ENCODE peak calls at places on chromosomes 3 and 15, in five cellular contexts. X is A673; L is breast epithelium; Y is effector memory CD4-positive, alpha-beta T cell; D is psoas muscle. V is an unnamed sample. For H3K4me1, the result is how much of the 10 kb centered on the place peaks cover.

GRCh38 chr3:184337315-184337714 is at the start of gene FAM131A:
- DNase-seq in X (no peak), L (no peak), Y (no peak), D (peak), V (no peak)

GRCh38 chr3:83435173-83435572 is 1523.6 kb upstream of the CADM2 start:
- DNase-seq in X (no peak), L (no peak), Y (no peak), D (no peak), V (no peak)

GRCh38 chr3:127419140-127419539 is 131.3 kb upstream of the PRR20G start:
- DNase-seq in X (no peak), L (no peak), Y (no peak), D (no peak), V (no peak)

GRCh38 chr3:105222568-105223093 is 144.1 kb upstream of the ALCAM start:
- DNase-seq in X (no peak), L (no peak), Y (no peak), D (no peak), V (no peak)

GRCh38 chr3:59052803-59053411 is 3.1 kb upstream of the CFAP20DC start:
- DNase-seq in X (peak), L (no peak), Y (no peak), D (no peak), V (no peak)

GRCh38 chr3:108118038-108118727 is 27.4 kb upstream of the CD47 start:
- DNase-seq in X (no peak), L (no peak), Y (no peak), D (no peak), V (no peak)

GRCh38 chr15:83039206-83039605 is 27.8 kb upstream of the C15orf40 start:
- DNase-seq in X (no peak), L (no peak), Y (no peak), D (no peak), V (no peak)

GRCh38 chr3:123156276-123156995 is 45.3 kb upstream of the SEC22A start:
- DNase-seq in X (no peak), L (no peak), Y (no peak), D (no peak), V (no peak)

GRCh38 chr3:179624471-179624870 is 19.9 kb downstream of the NDUFB5 start:
- DNase-seq in X (no peak), L (no peak), Y (no peak), D (no peak), V (no peak)

GRCh38 chr3:15955968-15956367 is 158.2 kb upstream of the ANKRD28 start:
- DNase-seq in X (no peak), L (no peak), Y (no peak), D (no peak), V (no peak)

GRCh38 chr3:13120246-13120927 is 47.2 kb upstream of the IQSEC1 start:
- DNase-seq in X (no peak), L (no peak), Y (no peak), D (no peak), V (no peak)

GRCh38 chr15:48020166-48020565 is 100.6 kb upstream of the SLC24A5 start:
- DNase-seq in X (no peak), L (no peak), Y (no peak), D (no peak), V (no peak)

GRCh38 chr3:128698211-128699011 is 27.6 kb upstream of the RAB7A start:
- DNase-seq in X (peak), L (peak), Y (no peak), D (peak), V (peak)

GRCh38 chr3:198113219-198114053 is 153.4 kb downstream of the LMLN start:
- DNase-seq in X (no peak), L (no peak), Y (no peak), D (no peak), V (peak)

GRCh38 chr15:33433821-33434220 is 123.1 kb downstream of the RYR3 start:
- DNase-seq in X (no peak), L (no peak), Y (no peak), D (no peak), V (no peak)
- H3K4me1 ChIP-seq in X (under half), L (under half), Y (under half), D (under half), V (under half)

GRCh38 chr3:112127522-112128494 is 5.2 kb downstream of the GCSAM start:
- DNase-seq in X (no peak), L (no peak), Y (no peak), D (no peak), V (peak)

GRCh38 chr3:112128843-112129727 is 4.0 kb downstream of the GCSAM start:
- DNase-seq in X (no peak), L (no peak), Y (peak), D (no peak), V (peak)

GRCh38 chr3:112124901-112125607 is 8.0 kb downstream of the GCSAM start:
- DNase-seq in X (no peak), L (no peak), Y (no peak), D (no peak), V (no peak)

GRCh38 chr3:112123548-112123947 is 9.5 kb downstream of the GCSAM start:
- DNase-seq in X (no peak), L (no peak), Y (no peak), D (no peak), V (no peak)

DNA sequence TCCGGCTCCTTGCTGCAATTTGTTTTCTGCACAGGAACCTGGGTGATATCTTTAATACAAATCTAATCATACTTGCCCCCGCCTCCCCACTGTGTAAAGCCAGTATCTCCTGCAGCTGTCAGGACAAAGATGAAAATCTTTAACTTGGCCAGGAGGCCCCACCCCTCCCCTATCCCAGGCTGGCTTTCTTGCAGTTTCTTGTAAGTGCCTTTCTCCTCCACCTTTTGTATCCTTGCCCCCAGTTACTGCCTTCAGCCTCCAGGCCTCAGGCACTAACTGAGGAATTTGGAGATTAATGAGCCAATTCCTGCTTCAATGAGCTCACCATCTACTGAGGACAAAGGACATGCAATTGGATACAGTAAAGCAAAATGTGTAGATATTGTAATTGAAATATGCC is 6.5 kb downstream of the GCSAM start:
- DNase-seq in X (peak), L (no peak), Y (no peak), D (no peak), V (no peak)
- H3K4me1 ChIP-seq in X (under half), L (under half), Y (half or more), D (under half), V (under half)

DNA sequence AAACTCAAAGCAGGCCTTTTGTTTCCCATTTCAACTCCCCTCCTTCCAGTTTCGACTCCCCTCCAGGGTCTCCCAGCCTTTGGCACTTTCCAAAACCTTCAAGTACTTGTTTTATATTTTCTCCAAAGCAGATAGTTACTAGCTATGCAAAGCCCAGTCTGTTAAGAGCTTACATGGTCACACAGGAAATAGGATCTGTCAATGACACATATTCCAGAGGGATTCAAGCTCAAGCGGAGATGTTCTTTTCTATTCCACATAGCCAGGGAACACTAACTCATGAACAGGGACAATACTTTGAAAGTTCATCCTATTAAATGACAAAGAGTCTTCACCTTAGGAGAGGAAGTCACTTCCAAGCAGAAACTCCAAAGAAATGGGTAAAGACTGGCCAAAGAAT is 18.6 kb downstream of the SUCLG2 start:
- DNase-seq in X (peak), L (no peak), Y (no peak), D (no peak), V (no peak)
- H3K4me1 ChIP-seq in X (under half), L (under half), Y (under half), D (under half), V (under half)

GRCh38 chr3:24378313-24378712 is 116.3 kb downstream of the THRB start:
- DNase-seq in X (no peak), L (no peak), Y (no peak), D (no peak), V (no peak)
- H3K4me1 ChIP-seq in X (under half), L (under half), Y (under half), D (half or more), V (under half)

DNA sequence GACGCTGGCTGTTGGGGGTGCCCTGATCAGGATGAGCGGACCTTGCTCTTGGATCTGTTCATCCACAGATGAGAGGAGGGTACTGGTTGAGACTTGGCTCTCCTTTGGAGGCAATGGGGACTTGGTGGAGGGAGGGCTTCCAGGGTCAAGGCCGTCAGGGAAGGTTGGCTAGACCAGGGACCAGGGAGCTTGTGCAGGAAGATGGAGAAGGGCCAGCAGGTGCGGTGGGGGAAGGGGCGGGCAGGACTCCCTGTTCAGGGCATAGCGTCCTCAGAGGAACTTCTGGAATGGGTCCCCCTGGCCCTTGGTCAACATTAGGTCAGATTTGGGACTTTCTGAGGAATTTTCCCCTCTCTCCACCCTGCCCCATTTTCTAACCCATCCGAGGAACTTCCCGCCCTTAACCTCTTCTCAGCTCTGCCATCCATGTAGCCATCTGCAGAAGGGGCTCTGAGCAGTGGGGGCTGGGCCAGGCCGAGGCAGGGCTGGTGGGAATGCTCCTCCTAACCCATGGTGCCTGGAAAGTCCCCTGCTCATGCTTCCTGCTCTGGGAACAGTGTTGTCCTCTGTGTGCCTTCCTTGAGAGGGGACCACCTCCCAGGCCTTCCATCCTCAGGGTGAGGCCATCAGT is 11.5 kb downstream of the SNX33 start:
- DNase-seq in X (no peak), L (no peak), Y (no peak), D (peak), V (no peak)
- H3K4me1 ChIP-seq in X (under half), L (under half), Y (under half), D (under half), V (under half)

GRCh38 chr3:172158741-172159140 is 119.4 kb downstream of the FNDC3B start:
- DNase-seq in X (no peak), L (no peak), Y (no peak), D (no peak), V (no peak)
- H3K4me1 ChIP-seq in X (under half), L (under half), Y (under half), D (half or more), V (under half)

GRCh38 chr3:139312959-139313358 is 30.9 kb upstream of the MRPS22 start:
- DNase-seq in X (no peak), L (no peak), Y (no peak), D (no peak), V (no peak)
- H3K4me1 ChIP-seq in X (under half), L (under half), Y (under half), D (under half), V (under half)

DNA sequence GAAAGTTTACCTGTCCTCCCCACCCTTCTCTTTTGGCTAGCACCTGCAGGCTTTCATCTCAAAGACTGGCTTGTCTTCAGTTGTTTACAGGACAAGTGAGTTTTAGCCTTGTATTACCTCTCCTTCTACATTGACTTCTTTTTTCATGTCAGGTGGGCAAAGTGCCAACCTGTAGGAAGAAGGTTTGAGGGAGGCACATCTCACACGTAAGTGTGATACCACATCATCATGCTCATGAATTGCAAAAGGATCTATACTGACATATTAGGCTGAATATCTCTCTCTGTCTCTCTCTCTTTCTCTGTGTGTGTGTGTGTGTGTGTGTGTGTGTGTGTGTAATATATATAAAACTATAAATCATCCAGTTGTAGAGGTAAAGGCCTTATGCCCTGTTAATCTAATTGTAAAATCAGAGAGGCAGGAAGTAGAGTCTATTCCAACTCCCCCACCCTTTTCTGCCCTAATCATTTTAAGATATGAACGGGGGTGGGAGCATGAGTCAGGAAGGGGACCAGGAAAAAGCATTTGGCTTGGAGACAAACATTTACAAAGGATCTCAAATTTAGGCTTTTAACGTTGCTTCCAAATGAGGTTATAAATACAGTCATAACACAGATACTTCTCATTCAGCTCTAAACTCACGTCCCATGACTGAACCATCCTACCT is 107.0 kb upstream of the PFN2 start:
- DNase-seq in X (peak), L (no peak), Y (no peak), D (no peak), V (no peak)
- H3K4me1 ChIP-seq in X (under half), L (under half), Y (under half), D (under half), V (under half)

DNA sequence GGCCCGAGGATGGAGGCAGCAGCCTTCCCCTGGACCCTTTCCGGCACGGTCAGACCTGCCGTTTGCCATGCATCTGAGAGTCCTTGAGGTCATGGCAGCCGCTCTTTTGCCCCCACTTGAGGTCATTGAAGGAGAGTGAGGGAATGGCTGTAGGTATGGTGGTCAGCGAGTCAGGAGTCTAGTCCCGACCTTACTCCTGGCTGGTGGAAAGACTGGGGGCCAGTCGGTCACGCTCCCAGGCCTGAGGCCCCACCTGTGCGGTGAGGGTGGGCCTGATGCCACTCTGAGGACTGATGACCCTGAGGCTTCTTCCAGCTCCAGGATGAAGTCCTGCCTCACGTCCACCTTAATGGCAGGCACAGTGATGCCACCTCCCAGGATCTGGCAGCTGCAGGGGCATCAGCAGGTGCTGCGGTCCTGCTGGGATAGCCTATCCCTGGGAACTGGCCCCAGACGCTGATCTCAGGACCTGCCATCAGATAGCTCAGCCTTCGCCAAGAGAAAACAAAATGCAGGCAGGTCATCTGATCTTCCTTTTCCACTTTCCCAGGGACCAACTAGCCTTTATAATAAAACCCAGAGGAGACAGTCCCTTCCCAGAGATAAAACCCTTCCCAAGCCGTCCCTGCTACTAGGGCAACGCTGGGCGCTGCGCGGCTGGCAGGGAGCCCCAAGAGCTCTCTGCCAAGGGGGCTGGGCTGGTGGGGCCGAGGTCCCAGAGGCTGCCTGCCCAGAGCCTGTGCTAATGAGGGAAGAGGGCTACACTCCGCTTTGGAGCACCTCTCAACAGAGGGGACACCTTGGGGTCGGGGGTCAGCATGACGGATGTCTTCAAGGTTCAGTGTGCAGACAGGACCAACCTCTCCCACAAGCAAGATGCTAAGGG is 42.2 kb downstream of the TM2D3 start:
- DNase-seq in X (no peak), L (no peak), Y (no peak), D (no peak), V (no peak)
- H3K4me1 ChIP-seq in X (under half), L (under half), Y (under half), D (half or more), V (under half)

GRCh38 chr3:141413387-141414140 is 45.3 kb downstream of the ZBTB38 start:
- DNase-seq in X (peak), L (no peak), Y (no peak), D (no peak), V (peak)
- H3K4me1 ChIP-seq in X (under half), L (under half), Y (under half), D (under half), V (half or more)